ENCODE peak calls at places on chromosomes 5 and 9, in five cellular contexts. Y is left ventricle myocardium superior, N is C1 segment of cervical spinal cord, V is mesothelial cell of epicardium, M is Ammon's horn. F is an unnamed sample.

GRCh38 chr9:135320331-135320730 is 159.3 kb upstream of the PPP1R26 start:
- DNase-seq in Y (no peak), N (no peak), V (no peak), M (no peak), F (no peak)

GRCh38 chr9:6910032-6910431 is 152.3 kb downstream of the KDM4C start:
- DNase-seq in Y (no peak), N (no peak), V (no peak), M (no peak), F (no peak)

GRCh38 chr5:155678371-155678770 is 648.6 kb upstream of the SGCD start:
- DNase-seq in Y (no peak), N (no peak), V (no peak), M (no peak), F (no peak)

GRCh38 chr9:96559339-96559943 is 60.2 kb downstream of the CDC14B start:
- DNase-seq in Y (no peak), N (no peak), V (no peak), M (peak), F (no peak)

GRCh38 chr9:3482578-3482977 is 43.2 kb downstream of the RFX3 start:
- DNase-seq in Y (no peak), N (no peak), V (no peak), M (no peak), F (no peak)

GRCh38 chr5:53407373-53407772 is 73.1 kb upstream of the FST start:
- DNase-seq in Y (no peak), N (no peak), V (no peak), M (no peak), F (no peak)

GRCh38 chr5:35183243-35183955 is 46.9 kb downstream of the PRLR start:
- DNase-seq in Y (peak), N (no peak), V (no peak), M (peak), F (no peak)

GRCh38 chr5:69493235-69493925 is 790 bp downstream of the OCLN start:
- DNase-seq in Y (peak), N (no peak), V (peak), M (no peak), F (no peak)

GRCh38 chr5:56561-57290 is 35.2 kb upstream of the PLEKHG4B start:
- DNase-seq in Y (no peak), N (no peak), V (no peak), M (no peak), F (no peak)

GRCh38 chr9:121650220-121651013 is 1.0 kb upstream of the DAB2IP start:
- DNase-seq in Y (peak), N (no peak), V (peak), M (peak), F (no peak)

GRCh38 chr5:81530919-81531318 is 137.0 kb upstream of the ACOT12 start:
- DNase-seq in Y (no peak), N (no peak), V (no peak), M (no peak), F (no peak)

GRCh38 chr9:38201844-38202243 is 132.8 kb upstream of the SHB start:
- DNase-seq in Y (no peak), N (no peak), V (no peak), M (no peak), F (no peak)

GRCh38 chr9:126228111-126228778 is 98.4 kb upstream of the MVB12B start:
- DNase-seq in Y (no peak), N (no peak), V (no peak), M (no peak), F (no peak)

GRCh38 chr5:76402251-76402879 is 720 bp upstream of the IQGAP2 start:
- DNase-seq in Y (peak), N (peak), V (no peak), M (peak), F (peak)

GRCh38 chr9:84493284-84493947 is 152.9 kb upstream of the SLC28A3 start:
- DNase-seq in Y (no peak), N (no peak), V (no peak), M (no peak), F (no peak)

GRCh38 chr9:27534658-27535209 is 5.1 kb upstream of the MOB3B start:
- DNase-seq in Y (no peak), N (no peak), V (no peak), M (no peak), F (no peak)

GRCh38 chr5:111984044-111984443 is 227.1 kb upstream of the NREP start:
- DNase-seq in Y (no peak), N (no peak), V (no peak), M (no peak), F (no peak)

GRCh38 chr5:9015250-9015936 is 530.5 kb downstream of the SEMA5A start:
- DNase-seq in Y (no peak), N (no peak), V (no peak), M (no peak), F (no peak)

GRCh38 chr9:135998410-135999071 is 37.4 kb upstream of the UBAC1 start:
- DNase-seq in Y (no peak), N (no peak), V (no peak), M (no peak), F (no peak)

GRCh38 chr9:121694582-121694981 is 43.1 kb downstream of the DAB2IP start:
- DNase-seq in Y (no peak), N (no peak), V (no peak), M (no peak), F (peak)

GRCh38 chr5:60533789-60534188 is 166.2 kb downstream of the DEPDC1B start:
- DNase-seq in Y (no peak), N (no peak), V (no peak), M (no peak), F (no peak)

GRCh38 chr5:119178435-119178834 is 107.5 kb downstream of the DMXL1 start:
- DNase-seq in Y (no peak), N (no peak), V (no peak), M (no peak), F (no peak)

GRCh38 chr9:78860806-78861475 is 564.0 kb downstream of the PSAT1 start:
- DNase-seq in Y (no peak), N (no peak), V (no peak), M (no peak), F (no peak)

GRCh38 chr5:151637676-151638075 is 46.5 kb upstream of the FAT2 start:
- DNase-seq in Y (no peak), N (no peak), V (no peak), M (no peak), F (no peak)

GRCh38 chr9:81871695-81872094 is 56.5 kb upstream of the SPATA31D4 start:
- DNase-seq in Y (no peak), N (no peak), V (no peak), M (no peak), F (no peak)